ENCODE peak calls at places on chromosomes 13 and 19, in eight cellular contexts. Y is left ventricle myocardium inferior, B is AG04450, H is transverse colon, F is DND-41, L is HCT116, N is heart right ventricle, R is ascending aorta. M is an unnamed sample.

GRCh38 chr19:10230155-10230903 is 802 bp downstream of the S1PR2 start:
- DNase-seq in Y (peak; percentile 55), B (no peak), H (peak; percentile 51), F (peak; percentile 44), L (no peak), N (peak; percentile 56), R (peak; percentile 75), M (no peak)

GRCh38 chr19:48468806-48469055 is 438 bp upstream of the CYTH2 start:
- DNase-seq in Y (no peak), B (peak; percentile 100), H (no peak), F (no peak), L (no peak), N (no peak), R (no peak), M (no peak)

GRCh38 chr13:72505376-72505775 is 222.1 kb downstream of the MZT1 start:
- DNase-seq in Y (no peak), B (no peak), H (no peak), F (no peak), L (no peak), N (no peak), R (no peak), M (no peak)

GRCh38 chr13:75359266-75359665 is 122.7 kb downstream of the TBC1D4 start:
- DNase-seq in Y (no peak), B (peak; percentile 66), H (no peak), F (no peak), L (peak; percentile 74), N (no peak), R (no peak), M (no peak)

GRCh38 chr19:3373971-3374368 is 7.6 kb downstream of the NFIC start:
- DNase-seq in Y (no peak), B (no peak), H (no peak), F (no peak), L (no peak), N (no peak), R (no peak), M (no peak)

GRCh38 chr19:55632463-55632834 is 8.1 kb upstream of the ZNF784 start:
- DNase-seq in Y (peak; percentile 44), B (peak; percentile 95), H (peak; percentile 94), F (peak; percentile 91), L (peak; percentile 95), N (no peak), R (peak; percentile 98), M (peak; percentile 98)

GRCh38 chr13:71799320-71799719 is 67.7 kb downstream of the DACH1 start:
- DNase-seq in Y (no peak), B (no peak), H (no peak), F (no peak), L (no peak), N (no peak), R (no peak), M (no peak)

GRCh38 chr13:21435710-21436151 is 23.4 kb downstream of the ZDHHC20 start:
- DNase-seq in Y (peak; percentile 31), B (peak; percentile 23), H (peak; percentile 63), F (no peak), L (peak; percentile 87), N (peak; percentile 45), R (no peak), M (peak; percentile 76)

GRCh38 chr13:110937511-110938303 is 22.8 kb upstream of the ANKRD10 start:
- DNase-seq in Y (no peak), B (no peak), H (no peak), F (no peak), L (no peak), N (no peak), R (no peak), M (no peak)

GRCh38 chr19:17160908-17161307 is 54.2 kb upstream of the USE1 start:
- DNase-seq in Y (no peak), B (no peak), H (no peak), F (no peak), L (no peak), N (no peak), R (no peak), M (no peak)

GRCh38 chr13:82717249-82717648 is 1165.0 kb downstream of the SLITRK1 start:
- DNase-seq in Y (no peak), B (no peak), H (no peak), F (no peak), L (no peak), N (no peak), R (no peak), M (no peak)

GRCh38 chr19:29771708-29772415 is 39.9 kb upstream of the CCNE1 start:
- DNase-seq in Y (peak; percentile 28), B (peak; percentile 4), H (peak; percentile 48), F (peak; percentile 17), L (peak; percentile 43), N (peak; percentile 38), R (no peak), M (no peak)

GRCh38 chr13:77563110-77563509 is 27.6 kb downstream of the SCEL start:
- DNase-seq in Y (no peak), B (no peak), H (no peak), F (no peak), L (no peak), N (no peak), R (no peak), M (no peak)

GRCh38 chr19:8681345-8682021 is 17.1 kb downstream of the ACTL9 start:
- DNase-seq in Y (no peak), B (no peak), H (no peak), F (no peak), L (no peak), N (no peak), R (no peak), M (no peak)

GRCh38 chr19:1260749-1261511 is 8.2 kb upstream of the CIRBP start:
- DNase-seq in Y (peak; percentile 97), B (peak; percentile 93), H (peak; percentile 98), F (peak; percentile 98), L (peak; percentile 91), N (peak; percentile 99), R (peak; percentile 98), M (peak; percentile 96)

GRCh38 chr13:46796515-46797467 is at the start of gene ESD:
- DNase-seq in Y (peak; percentile 97), B (peak; percentile 67), H (peak; percentile 95), F (peak; percentile 96), L (peak; percentile 85), N (peak; percentile 94), R (peak; percentile 97), M (peak; percentile 95)

GRCh38 chr13:46796129-46796514 is 839 bp downstream of the ESD start:
- DNase-seq in Y (no peak), B (no peak), H (no peak), F (no peak), L (no peak), N (no peak), R (no peak), M (no peak)

GRCh38 chr13:46797468-46798237 is 692 bp upstream of the ESD start:
- DNase-seq in Y (no peak), B (no peak), H (no peak), F (no peak), L (no peak), N (no peak), R (no peak), M (no peak)

GRCh38 chr13:46799139-46799538 is 2.2 kb upstream of the ESD start:
- DNase-seq in Y (no peak), B (no peak), H (no peak), F (no peak), L (no peak), N (no peak), R (no peak), M (no peak)

DNA sequence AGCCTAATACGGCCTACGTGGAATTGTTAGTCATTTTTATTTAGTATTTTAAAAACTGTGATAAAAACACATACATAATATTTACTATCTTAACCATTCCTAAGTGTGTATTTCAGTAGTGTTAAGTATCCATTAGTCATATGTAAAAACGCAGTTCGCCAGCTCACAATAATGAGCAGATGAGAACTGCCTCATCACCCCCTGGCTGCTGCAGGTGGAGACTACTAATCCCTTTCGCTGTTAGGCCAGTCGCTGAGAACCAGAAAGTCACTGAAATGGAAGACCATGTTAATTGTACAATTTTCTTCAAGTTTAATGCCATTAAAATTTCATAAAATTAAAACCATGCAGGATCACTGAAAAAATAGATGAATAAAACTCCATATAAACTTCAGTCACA is 1.6 kb downstream of the ESD start:
- DNase-seq in Y (no peak), B (no peak), H (no peak), F (no peak), L (no peak), N (no peak), R (no peak), M (no peak)
- TF ChIP-seq CTCF in Y (no peak), B (no peak), H (no peak), F (no peak), L (no peak), N (no peak), R (no peak), M (no peak)

GRCh38 chr19:51422053-51422448 is 4.6 kb upstream of the SIGLEC10 start:
- DNase-seq in Y (peak; percentile 82), B (peak; percentile 18), H (peak; percentile 88), F (peak; percentile 85), L (peak; percentile 56), N (peak; percentile 86), R (peak; percentile 83), M (peak; percentile 64)

GRCh38 chr19:51421229-51422052 is 4.0 kb upstream of the SIGLEC10 start:
- DNase-seq in Y (no peak), B (no peak), H (no peak), F (no peak), L (no peak), N (no peak), R (no peak), M (no peak)

GRCh38 chr19:51433092-51433491 is 15.7 kb upstream of the SIGLEC10 start:
- DNase-seq in Y (no peak), B (no peak), H (no peak), F (no peak), L (no peak), N (no peak), R (no peak), M (no peak)

GRCh38 chr19:51431124-51431523 is 13.7 kb upstream of the SIGLEC10 start:
- DNase-seq in Y (no peak), B (no peak), H (no peak), F (no peak), L (no peak), N (no peak), R (no peak), M (no peak)

DNA sequence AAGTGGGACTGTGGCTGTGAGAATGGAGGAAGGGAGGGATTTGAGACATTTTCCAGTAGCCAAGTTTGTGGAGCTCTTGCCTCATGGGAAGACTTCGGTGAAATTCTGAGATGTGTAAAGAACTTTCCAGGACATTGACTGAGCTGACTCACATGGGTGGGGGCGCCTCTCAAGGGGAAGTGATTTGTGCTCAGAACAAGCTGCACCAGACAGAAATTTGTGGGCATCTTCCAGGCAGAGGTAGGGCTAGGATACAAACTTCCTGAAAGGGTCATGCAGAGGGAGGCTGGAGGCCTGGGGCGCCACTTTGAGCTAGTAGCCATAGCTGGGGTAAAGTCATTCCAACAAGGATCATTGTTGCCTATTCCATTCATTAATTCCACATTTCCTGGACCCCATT is 9.8 kb upstream of the SIGLEC10 start:
- DNase-seq in Y (no peak), B (no peak), H (no peak), F (no peak), L (no peak), N (no peak), R (peak; percentile 67), M (peak; percentile 68)
- H3K9me3 ChIP-seq in Y (peaks cover 6% of the 10 kb centered on the region), B (no peaks in the 10 kb centered on the region), H (no peaks in the 10 kb centered on the region), F (no peaks in the 10 kb centered on the region), L (no peaks in the 10 kb centered on the region), N (no peaks in the 10 kb centered on the region), R (no peaks in the 10 kb centered on the region), M (no peaks in the 10 kb centered on the region)

GRCh38 chr19:50181121-50181520 is 18.0 kb upstream of the IZUMO2 start:
- DNase-seq in Y (no peak), B (no peak), H (no peak), F (no peak), L (no peak), N (no peak), R (no peak), M (no peak)
- H3K27me3 ChIP-seq in Y (no peaks in the 10 kb centered on the region), B (no peaks in the 10 kb centered on the region), H (no peaks in the 10 kb centered on the region), F (no peaks in the 10 kb centered on the region), L (no peaks in the 10 kb centered on the region), N (no peaks in the 10 kb centered on the region), R (no peaks in the 10 kb centered on the region), M (no peaks in the 10 kb centered on the region)

GRCh38 chr19:7534531-7534980 is 961 bp upstream of the PNPLA6 start:
- DNase-seq in Y (peak; percentile 63), B (peak; percentile 57), H (peak; percentile 61), F (peak; percentile 62), L (no peak), N (no peak), R (peak; percentile 92), M (peak; percentile 84)
- TF ChIP-seq CTCF in Y (no peak), B (peak; percentile 30), H (no peak), F (peak; percentile 22), L (no peak), N (no peak), R (no peak), M (no peak)